ENCODE peak calls at places on chromosomes 3 and 15, in nine cellular contexts. One of them, this sample, is unnamed.

GRCh38 chr15:64645995-64646394 is 129.4 kb downstream of the RBPMS2 start:
- DNase-seq in effector CD4-positive, alpha-beta T cell: no peak
- DNase-seq in AG09309: no peak
- DNase-seq in ELR: no peak
- DNase-seq in HuH-7: no peak
- DNase-seq in SJSA1: no peak
- DNase-seq in stimulated activated CD8-positive, alpha-beta memory T cell treated with anti-CD3 and anti-CD28 coated beads, Interleukin-15, amount 100 ng/mL, for 4 hours: no peak
- DNase-seq in NCI-H1694: no peak
- DNase-seq in ACHN: no peak
- DNase-seq in this sample: no peak

GRCh38 chr15:45635191-45635638 is 386 bp downstream of the SQOR start:
- DNase-seq in effector CD4-positive, alpha-beta T cell: peak; percentile 60
- DNase-seq in AG09309: no peak
- DNase-seq in ELR: peak; percentile 58
- DNase-seq in HuH-7: peak; percentile 59
- DNase-seq in SJSA1: no peak
- DNase-seq in stimulated activated CD8-positive, alpha-beta memory T cell treated with anti-CD3 and anti-CD28 coated beads, Interleukin-15, amount 100 ng/mL, for 4 hours: peak; percentile 35
- DNase-seq in NCI-H1694: no peak
- DNase-seq in ACHN: peak; percentile 63
- DNase-seq in this sample: peak; percentile 73

GRCh38 chr3:141482250-141482937 is 4.4 kb upstream of the RASA2 start:
- DNase-seq in effector CD4-positive, alpha-beta T cell: no peak
- DNase-seq in AG09309: peak; percentile 72
- DNase-seq in ELR: peak; percentile 89
- DNase-seq in HuH-7: no peak
- DNase-seq in SJSA1: peak; percentile 67
- DNase-seq in stimulated activated CD8-positive, alpha-beta memory T cell treated with anti-CD3 and anti-CD28 coated beads, Interleukin-15, amount 100 ng/mL, for 4 hours: no peak
- DNase-seq in NCI-H1694: no peak
- DNase-seq in ACHN: peak; percentile 22
- DNase-seq in this sample: peak; percentile 74

GRCh38 chr3:132417695-132418520 is 606 bp downstream of the DNAJC13 start:
- DNase-seq in effector CD4-positive, alpha-beta T cell: peak; percentile 12
- DNase-seq in AG09309: no peak
- DNase-seq in ELR: peak; percentile 91
- DNase-seq in HuH-7: peak; percentile 43
- DNase-seq in SJSA1: peak; percentile 81
- DNase-seq in stimulated activated CD8-positive, alpha-beta memory T cell treated with anti-CD3 and anti-CD28 coated beads, Interleukin-15, amount 100 ng/mL, for 4 hours: no peak
- DNase-seq in NCI-H1694: peak; percentile 35
- DNase-seq in ACHN: peak; percentile 67
- DNase-seq in this sample: peak; percentile 71

GRCh38 chr3:42127226-42127625 is 36.1 kb downstream of the TRAK1 start:
- DNase-seq in effector CD4-positive, alpha-beta T cell: no peak
- DNase-seq in AG09309: no peak
- DNase-seq in ELR: no peak
- DNase-seq in HuH-7: no peak
- DNase-seq in SJSA1: no peak
- DNase-seq in stimulated activated CD8-positive, alpha-beta memory T cell treated with anti-CD3 and anti-CD28 coated beads, Interleukin-15, amount 100 ng/mL, for 4 hours: no peak
- DNase-seq in NCI-H1694: no peak
- DNase-seq in ACHN: no peak
- DNase-seq in this sample: no peak

GRCh38 chr3:143184098-143184497 is 64.5 kb downstream of the CHST2 start:
- DNase-seq in effector CD4-positive, alpha-beta T cell: no peak
- DNase-seq in AG09309: no peak
- DNase-seq in ELR: no peak
- DNase-seq in HuH-7: no peak
- DNase-seq in SJSA1: no peak
- DNase-seq in stimulated activated CD8-positive, alpha-beta memory T cell treated with anti-CD3 and anti-CD28 coated beads, Interleukin-15, amount 100 ng/mL, for 4 hours: no peak
- DNase-seq in NCI-H1694: no peak
- DNase-seq in ACHN: no peak
- DNase-seq in this sample: no peak

GRCh38 chr3:100144255-100144866 is 30.1 kb upstream of the FILIP1L start:
- DNase-seq in effector CD4-positive, alpha-beta T cell: no peak
- DNase-seq in AG09309: no peak
- DNase-seq in ELR: no peak
- DNase-seq in HuH-7: no peak
- DNase-seq in SJSA1: no peak
- DNase-seq in stimulated activated CD8-positive, alpha-beta memory T cell treated with anti-CD3 and anti-CD28 coated beads, Interleukin-15, amount 100 ng/mL, for 4 hours: no peak
- DNase-seq in NCI-H1694: no peak
- DNase-seq in ACHN: no peak
- DNase-seq in this sample: no peak

GRCh38 chr3:130935761-130936160 is 41.9 kb downstream of the ATP2C1 start:
- DNase-seq in effector CD4-positive, alpha-beta T cell: no peak
- DNase-seq in AG09309: no peak
- DNase-seq in ELR: peak; percentile 75
- DNase-seq in HuH-7: no peak
- DNase-seq in SJSA1: no peak
- DNase-seq in stimulated activated CD8-positive, alpha-beta memory T cell treated with anti-CD3 and anti-CD28 coated beads, Interleukin-15, amount 100 ng/mL, for 4 hours: no peak
- DNase-seq in NCI-H1694: no peak
- DNase-seq in ACHN: peak; percentile 39
- DNase-seq in this sample: no peak

GRCh38 chr3:16512435-16513140 is 911 bp downstream of the RFTN1 start:
- DNase-seq in effector CD4-positive, alpha-beta T cell: peak; percentile 38
- DNase-seq in AG09309: no peak
- DNase-seq in ELR: peak; percentile 46
- DNase-seq in HuH-7: no peak
- DNase-seq in SJSA1: peak; percentile 68
- DNase-seq in stimulated activated CD8-positive, alpha-beta memory T cell treated with anti-CD3 and anti-CD28 coated beads, Interleukin-15, amount 100 ng/mL, for 4 hours: no peak
- DNase-seq in NCI-H1694: no peak
- DNase-seq in ACHN: peak; percentile 52
- DNase-seq in this sample: peak; percentile 36

This sample was measured in dermis blood vessel endothelial cell.